ENCODE peak calls at places on chromosomes 6 and 20, in four cellular contexts. K is Peyer's patch, R is breast epithelium, C is lower lobe of right lung. O is an unnamed sample. For H3K4me1, the result is how much of the 10 kb centered on the place peaks cover.

GRCh38 chr6:45301348-45302142 is 26.6 kb upstream of the RUNX2 start:
- DNase-seq in C (no peak), K (no peak), R (no peak), O (no peak)

GRCh38 chr6:1325471-1326309 is 13.8 kb downstream of the FOXQ1 start:
- DNase-seq in C (no peak), K (no peak), R (no peak), O (no peak)

GRCh38 chr6:91081452-91082067 is 494.7 kb upstream of the MAP3K7 start:
- DNase-seq in R (no peak), C (no peak), K (no peak), O (no peak)

GRCh38 chr20:57432874-57433491 is 41.8 kb downstream of the RBM38 start:
- DNase-seq in K (peak), R (no peak), C (peak), O (peak)

GRCh38 chr20:22423190-22423832 is 161.1 kb downstream of the FOXA2 start:
- DNase-seq in K (no peak), C (no peak), R (no peak), O (no peak)

GRCh38 chr6:140002406-140003022 is 628.1 kb upstream of the CITED2 start:
- DNase-seq in C (no peak), R (no peak), K (no peak), O (no peak)

GRCh38 chr6:158718431-158719126 is 68.7 kb downstream of the SYTL3 start:
- DNase-seq in R (no peak), K (peak), C (no peak), O (no peak)

GRCh38 chr6:123415844-123416468 is 220.8 kb downstream of the TRDN start:
- DNase-seq in C (no peak), K (peak), R (peak), O (no peak)

GRCh38 chr6:158767714-158768113 is 51.5 kb downstream of the EZR start:
- DNase-seq in R (no peak), K (no peak), C (no peak), O (no peak)

GRCh38 chr20:7665311-7665863 is 274.9 kb downstream of the HAO1 start:
- DNase-seq in K (no peak), C (no peak), R (no peak), O (no peak)

GRCh38 chr6:55239099-55239498 is 64.8 kb downstream of the HCRTR2 start:
- DNase-seq in C (no peak), K (no peak), R (no peak), O (no peak)

GRCh38 chr6:14966111-14966901 is 279.6 kb upstream of the JARID2 start:
- DNase-seq in C (no peak), R (no peak), K (no peak), O (no peak)

GRCh38 chr6:148770408-148771211 is 23.8 kb downstream of the UST start:
- DNase-seq in R (no peak), K (no peak), C (no peak), O (no peak)

GRCh38 chr6:11430036-11430435 is 107.5 kb upstream of the TMEM170B start:
- DNase-seq in C (no peak), K (no peak), R (no peak), O (no peak)

GRCh38 chr20:37315293-37316110 is 26.0 kb downstream of the MANBAL start:
- DNase-seq in R (no peak), K (peak), C (no peak), O (peak)

GRCh38 chr6:150088481-150089154 is 19.7 kb upstream of the ULBP3 start:
- DNase-seq in C (no peak), R (no peak), K (no peak), O (no peak)

GRCh38 chr20:22490287-22491187 is 93.8 kb downstream of the FOXA2 start:
- DNase-seq in C (peak), R (no peak), K (peak), O (no peak)

GRCh38 chr6:169282043-169282442 is 28.4 kb upstream of the THBS2 start:
- DNase-seq in K (no peak), R (no peak), C (no peak), O (no peak)

GRCh38 chr6:18024876-18025275 is 37.4 kb upstream of the KIF13A start:
- DNase-seq in R (no peak), C (no peak), K (no peak), O (no peak)

GRCh38 chr6:142518126-142518525 is 216.3 kb downstream of the ADGRG6 start:
- DNase-seq in R (no peak), C (no peak), K (no peak), O (no peak)

GRCh38 chr6:21887301-21888185 is 294.0 kb downstream of the SOX4 start:
- DNase-seq in C (no peak), R (no peak), K (no peak), O (peak)

GRCh38 chr6:16504608-16505007 is 256.7 kb downstream of the ATXN1 start:
- DNase-seq in R (no peak), C (no peak), K (no peak), O (no peak)

GRCh38 chr6:1798303-1798964 is 188.7 kb downstream of the FOXC1 start:
- DNase-seq in K (no peak), R (no peak), C (no peak), O (no peak)

GRCh38 chr6:146878564-146879343 is 280.0 kb downstream of the ADGB start:
- DNase-seq in R (no peak), C (no peak), K (peak), O (no peak)

GRCh38 chr6:34650823-34651222 is 45.7 kb downstream of the ILRUN start:
- DNase-seq in R (no peak), K (no peak), C (no peak), O (no peak)

GRCh38 chr20:17864791-17865190 is 103.8 kb downstream of the SNX5 start:
- DNase-seq in K (no peak), R (no peak), C (no peak), O (no peak)
- H3K4me1 ChIP-seq in K (under half), R (under half), C (under half), O (under half)

GRCh38 chr6:112235956-112236355 is 18.4 kb downstream of the LAMA4 start:
- DNase-seq in C (no peak), R (no peak), K (no peak), O (no peak)

GRCh38 chr6:112231609-112232060 is 22.7 kb downstream of the LAMA4 start:
- DNase-seq in R (no peak), C (no peak), K (no peak), O (no peak)

GRCh38 chr6:112234596-112234995 is 19.8 kb downstream of the LAMA4 start:
- DNase-seq in K (no peak), C (no peak), R (no peak), O (no peak)

GRCh38 chr6:112232845-112233256 is 21.5 kb downstream of the LAMA4 start:
- DNase-seq in C (no peak), K (no peak), R (no peak), O (peak)

DNA sequence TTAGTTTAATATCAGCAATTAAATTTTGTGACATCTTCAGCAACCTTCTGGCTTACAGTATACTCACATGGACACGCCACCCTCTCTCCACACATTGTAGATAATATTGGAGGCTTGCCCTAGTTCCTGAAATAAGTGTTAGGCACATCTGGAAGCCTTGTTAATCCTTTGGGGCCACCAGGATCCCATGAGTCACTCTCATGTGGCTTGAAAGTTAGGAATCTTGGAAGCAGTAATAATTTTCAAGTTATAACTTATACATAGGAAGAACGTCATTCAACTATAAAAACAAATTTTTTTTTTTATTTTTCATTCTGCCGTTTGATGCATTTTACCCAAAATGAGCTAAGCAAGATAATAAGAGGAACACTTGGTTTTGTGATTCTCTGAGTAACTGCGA is 20.5 kb downstream of the LAMA4 start:
- DNase-seq in K (no peak), R (no peak), C (no peak), O (no peak)
- H3K4me1 ChIP-seq in K (under half), R (under half), C (half or more), O (half or more)

GRCh38 chr20:63864978-63865640 is at the start of gene TPD52L2:
- DNase-seq in C (peak), K (peak), R (peak), O (peak)

GRCh38 chr20:63864545-63864977 is 509 bp upstream of the TPD52L2 start:
- DNase-seq in K (no peak), R (no peak), C (no peak), O (no peak)

GRCh38 chr20:63863021-63863797 is 1.9 kb upstream of the TPD52L2 start:
- DNase-seq in R (no peak), K (no peak), C (no peak), O (no peak)

GRCh38 chr20:63861981-63862901 is 943 bp downstream of the ABHD16B start:
- DNase-seq in K (no peak), R (no peak), C (no peak), O (no peak)

DNA sequence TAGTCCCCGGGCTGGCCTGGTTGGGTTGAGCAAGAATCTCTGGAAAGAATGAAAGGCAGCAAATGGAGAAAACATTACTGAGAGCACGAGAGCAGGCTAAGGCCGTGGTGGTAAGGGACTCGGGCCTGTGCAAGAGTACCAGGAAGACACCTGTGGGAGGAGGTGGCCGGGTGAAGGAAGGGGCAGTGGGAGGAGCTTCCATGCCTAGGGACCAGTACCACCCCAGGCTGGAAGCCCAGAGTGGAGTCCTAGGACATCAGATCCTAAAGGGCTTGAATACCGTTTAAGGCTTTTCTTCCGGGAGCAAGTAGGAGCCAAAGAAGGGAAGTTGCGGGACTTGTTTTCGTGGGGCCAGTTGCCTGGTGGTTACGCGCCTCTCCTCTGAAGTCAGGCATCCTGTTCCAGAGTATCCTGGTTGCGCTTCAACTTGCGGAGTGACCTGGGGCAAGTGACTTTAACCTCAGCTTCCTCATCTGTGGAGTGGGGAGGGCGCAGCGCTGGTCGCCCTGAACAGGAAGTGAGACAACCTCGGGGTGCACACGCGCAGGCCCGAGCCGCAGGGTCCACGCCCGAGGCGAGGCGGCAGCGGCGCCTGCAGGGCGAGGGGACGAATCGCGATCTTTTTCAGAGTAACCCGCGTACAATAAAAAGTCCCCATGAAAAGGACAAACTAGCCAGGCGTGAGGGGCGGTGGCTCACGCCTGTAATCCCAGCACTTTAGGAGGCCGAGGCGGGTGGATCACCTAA is 1.1 kb upstream of the TPD52L2 start:
- DNase-seq in K (peak), R (peak), C (peak), O (peak)
- H3K4me1 ChIP-seq in K (under half), R (under half), C (under half), O (half or more)

DNA sequence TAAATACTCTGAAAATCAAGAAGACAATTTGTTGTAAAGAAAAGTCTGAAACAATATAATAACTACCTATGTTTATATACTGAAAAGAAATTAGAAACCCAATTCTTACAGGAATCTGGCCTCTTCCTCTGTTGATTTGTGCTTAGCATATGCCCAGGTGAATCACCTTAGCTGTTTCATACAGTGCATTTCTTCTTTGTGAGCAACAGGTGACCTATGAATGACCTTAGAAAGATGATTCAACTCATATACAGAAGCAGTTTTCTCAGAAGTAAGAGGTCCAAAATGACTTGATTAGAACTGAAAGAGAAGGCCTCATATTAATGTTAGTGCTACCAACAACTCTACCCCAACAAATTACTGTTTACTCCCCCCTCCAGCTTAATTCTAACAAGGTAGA is 419.5 kb upstream of the ID4 start:
- DNase-seq in R (no peak), C (no peak), K (no peak), O (no peak)
- H3K4me1 ChIP-seq in R (under half), C (under half), K (under half), O (under half)

DNA sequence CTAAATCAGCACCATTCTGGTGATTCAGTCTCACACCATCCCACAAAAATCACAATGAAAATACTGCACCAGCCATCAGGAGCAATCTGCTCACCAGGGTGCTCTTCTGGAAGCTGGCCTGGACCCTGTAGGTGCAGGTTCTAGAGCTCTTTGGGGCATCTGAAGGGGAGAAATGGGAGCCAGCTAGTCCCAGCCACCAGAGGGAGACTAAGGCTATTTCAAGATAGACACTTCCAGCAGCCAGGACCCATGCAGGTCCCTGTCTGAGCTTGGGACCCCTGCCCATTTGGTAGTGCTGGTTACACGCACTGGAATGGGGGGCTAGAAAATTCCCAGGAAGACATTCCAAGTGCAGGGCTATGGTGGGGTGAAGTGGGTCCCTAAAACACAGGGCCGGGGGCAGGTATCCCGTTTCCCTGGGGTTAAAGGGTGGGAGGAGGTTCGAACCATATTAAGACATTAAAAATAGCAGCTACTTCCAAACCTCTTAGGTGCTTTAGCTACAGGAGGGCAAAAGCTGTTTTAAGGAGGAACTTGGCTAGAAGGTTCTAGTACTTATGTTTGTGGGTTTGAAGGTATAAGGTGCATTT is 156.5 kb downstream of the NFATC2 start:
- DNase-seq in C (no peak), R (no peak), K (peak), O (no peak)
- H3K4me1 ChIP-seq in C (under half), R (under half), K (under half), O (under half)

GRCh38 chr6:129750390-129750789 is 40.4 kb upstream of the ARHGAP18 start:
- DNase-seq in R (no peak), K (no peak), C (no peak), O (no peak)

GRCh38 chr6:129748212-129748900 is 38.4 kb upstream of the ARHGAP18 start:
- DNase-seq in R (peak), K (peak), C (no peak), O (no peak)

GRCh38 chr6:129748901-129749748 is 39.1 kb upstream of the ARHGAP18 start:
- DNase-seq in K (no peak), R (no peak), C (no peak), O (no peak)

GRCh38 chr6:129749749-129750120 is 39.8 kb upstream of the ARHGAP18 start:
- DNase-seq in C (no peak), R (no peak), K (no peak), O (no peak)

DNA sequence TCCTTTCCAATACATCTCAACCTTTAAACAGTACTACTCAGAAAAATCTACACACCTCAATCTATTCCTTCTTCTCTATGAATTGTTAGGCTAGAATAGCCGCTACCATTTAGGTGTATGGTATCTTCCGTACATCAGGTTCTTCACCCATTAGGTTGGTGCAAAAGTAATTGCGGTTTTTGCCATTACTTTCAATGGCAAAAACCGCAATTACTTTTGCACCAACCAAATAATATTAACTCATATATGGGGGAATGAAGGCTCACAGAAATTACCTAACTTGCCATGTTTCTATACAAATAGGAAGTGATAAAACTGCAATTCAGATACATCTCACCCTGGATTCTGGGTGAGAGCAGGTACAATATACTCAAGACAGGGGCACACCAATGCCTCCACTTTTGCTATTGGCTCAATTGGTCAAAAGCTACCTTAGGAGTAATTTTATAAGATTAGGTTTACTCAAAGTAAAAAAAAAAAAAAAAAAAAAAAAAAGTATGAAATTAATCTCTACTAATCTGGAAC is 37.7 kb upstream of the ARHGAP18 start:
- DNase-seq in K (no peak), C (no peak), R (no peak), O (no peak)
- H3K4me1 ChIP-seq in K (under half), C (under half), R (under half), O (under half)

DNA sequence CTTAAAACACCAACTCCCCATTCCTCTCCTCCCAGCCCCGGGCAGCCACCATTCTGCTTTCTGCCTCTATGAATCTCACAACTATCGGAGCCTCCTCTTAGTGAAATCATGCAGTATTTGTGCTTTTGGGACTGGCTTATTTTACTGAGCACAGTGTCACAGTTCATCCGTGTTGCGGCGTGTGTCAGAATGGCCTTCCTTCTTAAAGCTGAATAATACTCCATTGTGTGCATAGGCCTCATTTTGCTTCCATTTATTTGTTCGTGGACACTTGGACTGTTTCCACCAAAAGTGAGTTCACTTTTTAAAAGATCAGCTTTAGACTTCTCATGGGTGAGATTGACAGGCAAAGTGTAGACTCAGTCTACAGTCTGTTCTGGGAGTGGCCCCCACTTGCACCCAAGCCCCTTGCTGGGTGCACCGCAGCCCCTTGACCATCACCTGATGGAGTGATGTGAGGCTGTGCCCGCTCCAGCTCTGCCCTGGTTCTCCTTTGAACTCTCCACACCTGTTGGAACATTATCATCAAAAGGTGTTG is 12.6 kb downstream of the DUSP22 start:
- DNase-seq in C (no peak), R (no peak), K (no peak), O (no peak)
- H3K4me1 ChIP-seq in C (under half), R (under half), K (under half), O (under half)

O was measured in left ventricle myocardium inferior.